ENCODE peak calls at places on chromosome 14, in four cellular contexts. One of them, this sample, is unnamed.

GRCh38 chr14:50039734-50040400 is 76.5 kb downstream of the VCPKMT start:
- DNase-seq in NCI-H1105: no peak
- DNase-seq in trophoblast cell: peak
- DNase-seq in GM04503: peak
- DNase-seq in this sample: no peak

GRCh38 chr14:78790262-78790661 is 620.1 kb downstream of the NRXN3 start:
- DNase-seq in NCI-H1105: no peak
- DNase-seq in trophoblast cell: no peak
- DNase-seq in GM04503: no peak
- DNase-seq in this sample: no peak

GRCh38 chr14:80055912-80056801 is 155.1 kb downstream of the DIO2 start:
- DNase-seq in NCI-H1105: peak
- DNase-seq in trophoblast cell: peak
- DNase-seq in GM04503: no peak
- DNase-seq in this sample: peak

GRCh38 chr14:51774209-51774608 is 86.2 kb upstream of the GNG2 start:
- DNase-seq in NCI-H1105: peak
- DNase-seq in trophoblast cell: no peak
- DNase-seq in GM04503: no peak
- DNase-seq in this sample: no peak

GRCh38 chr14:69812725-69813124 is 15.7 kb upstream of the SLC10A1 start:
- DNase-seq in NCI-H1105: no peak
- DNase-seq in trophoblast cell: peak
- DNase-seq in GM04503: no peak
- DNase-seq in this sample: no peak

GRCh38 chr14:24232645-24233537 is at the start of gene GMPR2:
- DNase-seq in NCI-H1105: peak
- DNase-seq in trophoblast cell: no peak
- DNase-seq in GM04503: no peak
- DNase-seq in this sample: no peak

GRCh38 chr14:20606190-20606901 is 15.2 kb upstream of the RNASE12 start:
- DNase-seq in NCI-H1105: no peak
- DNase-seq in trophoblast cell: no peak
- DNase-seq in GM04503: no peak
- DNase-seq in this sample: no peak

GRCh38 chr14:54480830-54481562 is 7.8 kb downstream of the GMFB start:
- DNase-seq in NCI-H1105: no peak
- DNase-seq in trophoblast cell: peak
- DNase-seq in GM04503: no peak
- DNase-seq in this sample: no peak

GRCh38 chr14:89291351-89291940 is 125.6 kb downstream of the FOXN3 start:
- DNase-seq in NCI-H1105: no peak
- DNase-seq in trophoblast cell: peak
- DNase-seq in GM04503: no peak
- DNase-seq in this sample: no peak

GRCh38 chr14:67285876-67286452 is 44.7 kb downstream of the PALS1 start:
- DNase-seq in NCI-H1105: peak
- DNase-seq in trophoblast cell: no peak
- DNase-seq in GM04503: no peak
- DNase-seq in this sample: peak

GRCh38 chr14:101010293-101010692 is 106.8 kb upstream of the RTL1 start:
- DNase-seq in NCI-H1105: peak
- DNase-seq in trophoblast cell: no peak
- DNase-seq in GM04503: no peak
- DNase-seq in this sample: no peak

GRCh38 chr14:104895207-104895785 is 29.4 kb upstream of the PLD4 start:
- DNase-seq in NCI-H1105: no peak
- DNase-seq in trophoblast cell: no peak
- DNase-seq in GM04503: no peak
- DNase-seq in this sample: no peak

GRCh38 chr14:81169711-81170103 is 51.1 kb downstream of the GTF2A1 start:
- DNase-seq in NCI-H1105: no peak
- DNase-seq in trophoblast cell: no peak
- DNase-seq in GM04503: no peak
- DNase-seq in this sample: no peak

GRCh38 chr14:92568621-92569479 is 55.3 kb downstream of the RIN3 start:
- DNase-seq in NCI-H1105: no peak
- DNase-seq in trophoblast cell: no peak
- DNase-seq in GM04503: no peak
- DNase-seq in this sample: no peak

GRCh38 chr14:88518592-88519512 is 36.0 kb downstream of the PTPN21 start:
- DNase-seq in NCI-H1105: no peak
- DNase-seq in trophoblast cell: no peak
- DNase-seq in GM04503: peak
- DNase-seq in this sample: peak

GRCh38 chr14:74241611-74242005 is 2.4 kb downstream of the VSX2 start:
- DNase-seq in NCI-H1105: no peak
- DNase-seq in trophoblast cell: no peak
- DNase-seq in GM04503: no peak
- DNase-seq in this sample: no peak

GRCh38 chr14:50082784-50083466 is 33.4 kb downstream of the VCPKMT start:
- DNase-seq in NCI-H1105: no peak
- DNase-seq in trophoblast cell: peak
- DNase-seq in GM04503: no peak
- DNase-seq in this sample: no peak

GRCh38 chr14:51253880-51254279 is 13.8 kb downstream of the TMX1 start:
- DNase-seq in NCI-H1105: no peak
- DNase-seq in trophoblast cell: no peak
- DNase-seq in GM04503: no peak
- DNase-seq in this sample: no peak

GRCh38 chr14:37047226-37047625 is 125.2 kb downstream of the SLC25A21 start:
- DNase-seq in NCI-H1105: no peak
- DNase-seq in trophoblast cell: no peak
- DNase-seq in GM04503: no peak
- DNase-seq in this sample: no peak

GRCh38 chr14:99413972-99414371 is 66.7 kb downstream of the SETD3 start:
- DNase-seq in NCI-H1105: no peak
- DNase-seq in trophoblast cell: no peak
- DNase-seq in GM04503: no peak
- DNase-seq in this sample: no peak